ENCODE peak calls at places on chromosomes 16 and 17, in nine cellular contexts. E is trophoblast cell, Z is fibroblast of lung, K is HCT116, X is ascending aorta, S is aorta, O is cardiac muscle cell, B is endodermal cell, V is OCI-LY7. P is an unnamed sample.

GRCh38 chr16:84911490-84912216 is 91.9 kb downstream of the CRISPLD2 start:
- DNase-seq in E (peak; percentile 87), Z (peak; percentile 28), K (no peak), X (no peak), S (no peak), O (peak; percentile 72), B (no peak), V (no peak), P (no peak)

GRCh38 chr16:73052441-73053030 is 4.6 kb upstream of the ZFHX3 start:
- DNase-seq in E (no peak), Z (peak; percentile 43), K (no peak), X (no peak), S (no peak), O (no peak), B (peak; percentile 72), V (no peak), P (no peak)

GRCh38 chr17:3529817-3530741 is 27.5 kb downstream of the TRPV3 start:
- DNase-seq in E (peak; percentile 89), Z (peak; percentile 47), K (no peak), X (no peak), S (peak; percentile 65), O (peak; percentile 97), B (peak; percentile 97), V (no peak), P (no peak)

GRCh38 chr17:376936-377863 is 24.6 kb upstream of the RPH3AL start:
- DNase-seq in E (no peak), Z (no peak), K (no peak), X (no peak), S (no peak), O (no peak), B (no peak), V (no peak), P (no peak)

GRCh38 chr17:28819582-28819981 is 23.0 kb downstream of the FAM222B start:
- DNase-seq in E (no peak), Z (no peak), K (no peak), X (no peak), S (no peak), O (no peak), B (no peak), V (no peak), P (no peak)

GRCh38 chr16:31354394-31355291 is at the start of gene ITGAX:
- DNase-seq in E (peak; percentile 32), Z (peak; percentile 8), K (no peak), X (peak; percentile 48), S (peak; percentile 85), O (peak; percentile 61), B (peak; percentile 65), V (no peak), P (peak; percentile 59)

GRCh38 chr16:48231675-48232214 is 12.4 kb upstream of the LONP2 start:
- DNase-seq in E (peak; percentile 8), Z (peak; percentile 70), K (peak; percentile 35), X (no peak), S (peak; percentile 54), O (peak; percentile 68), B (peak; percentile 84), V (peak; percentile 19), P (peak; percentile 13)

GRCh38 chr16:4346205-4346781 is 4.8 kb downstream of the PAM16 start:
- DNase-seq in E (no peak), Z (no peak), K (no peak), X (no peak), S (no peak), O (no peak), B (no peak), V (no peak), P (no peak)

GRCh38 chr17:61411114-61411943 is 11.7 kb downstream of the TBX2 start:
- DNase-seq in E (peak; percentile 62), Z (peak; percentile 88), K (no peak), X (peak; percentile 9), S (peak; percentile 77), O (peak; percentile 83), B (peak; percentile 94), V (peak; percentile 27), P (peak; percentile 37)

GRCh38 chr16:14286381-14287230 is 215.5 kb downstream of the MRTFB start:
- DNase-seq in E (peak; percentile 80), Z (peak; percentile 70), K (no peak), X (no peak), S (no peak), O (no peak), B (peak; percentile 68), V (peak; percentile 75), P (no peak)

GRCh38 chr17:59737324-59737723 is 29.9 kb downstream of the VMP1 start:
- DNase-seq in E (no peak), Z (no peak), K (no peak), X (no peak), S (no peak), O (no peak), B (no peak), V (no peak), P (no peak)

GRCh38 chr17:59730268-59730834 is 22.9 kb downstream of the VMP1 start:
- DNase-seq in E (no peak), Z (no peak), K (no peak), X (no peak), S (no peak), O (no peak), B (no peak), V (no peak), P (no peak)

GRCh38 chr17:59733697-59734096 is 26.2 kb downstream of the VMP1 start:
- DNase-seq in E (no peak), Z (no peak), K (no peak), X (no peak), S (no peak), O (no peak), B (no peak), V (no peak), P (no peak)

DNA sequence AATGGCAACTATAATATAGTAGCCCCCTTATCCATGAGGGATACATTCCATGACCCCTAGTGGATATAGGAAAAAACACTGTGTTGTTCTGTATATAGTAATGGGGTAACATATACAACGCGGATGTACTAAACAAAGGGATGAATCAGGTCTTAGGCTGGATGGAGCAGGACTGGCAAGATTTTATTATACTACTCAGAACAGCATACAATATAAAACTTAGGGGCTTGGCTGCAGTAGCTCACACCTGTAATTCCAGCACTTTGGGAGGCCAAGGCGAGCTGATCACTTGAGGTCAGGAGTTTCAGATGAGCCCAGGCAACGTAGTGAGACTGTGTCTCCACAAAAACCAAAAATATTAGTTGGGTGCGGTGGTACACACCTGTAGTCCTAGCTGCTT is 26.8 kb downstream of the VMP1 start:
- DNase-seq in E (no peak), Z (no peak), K (no peak), X (no peak), S (no peak), O (no peak), B (no peak), V (no peak), P (no peak)
- H3K36me3 ChIP-seq in E (no peaks in the 10 kb centered on the region), Z (peaks cover 2% of the 10 kb centered on the region), K (peaks cover 12% of the 10 kb centered on the region), X (peaks cover 7% of the 10 kb centered on the region), S (peaks cover 5% of the 10 kb centered on the region), O (peaks cover 18% of the 10 kb centered on the region), B (peaks cover 32% of the 10 kb centered on the region), V (peaks cover 18% of the 10 kb centered on the region), P (no peaks in the 10 kb centered on the region)

DNA sequence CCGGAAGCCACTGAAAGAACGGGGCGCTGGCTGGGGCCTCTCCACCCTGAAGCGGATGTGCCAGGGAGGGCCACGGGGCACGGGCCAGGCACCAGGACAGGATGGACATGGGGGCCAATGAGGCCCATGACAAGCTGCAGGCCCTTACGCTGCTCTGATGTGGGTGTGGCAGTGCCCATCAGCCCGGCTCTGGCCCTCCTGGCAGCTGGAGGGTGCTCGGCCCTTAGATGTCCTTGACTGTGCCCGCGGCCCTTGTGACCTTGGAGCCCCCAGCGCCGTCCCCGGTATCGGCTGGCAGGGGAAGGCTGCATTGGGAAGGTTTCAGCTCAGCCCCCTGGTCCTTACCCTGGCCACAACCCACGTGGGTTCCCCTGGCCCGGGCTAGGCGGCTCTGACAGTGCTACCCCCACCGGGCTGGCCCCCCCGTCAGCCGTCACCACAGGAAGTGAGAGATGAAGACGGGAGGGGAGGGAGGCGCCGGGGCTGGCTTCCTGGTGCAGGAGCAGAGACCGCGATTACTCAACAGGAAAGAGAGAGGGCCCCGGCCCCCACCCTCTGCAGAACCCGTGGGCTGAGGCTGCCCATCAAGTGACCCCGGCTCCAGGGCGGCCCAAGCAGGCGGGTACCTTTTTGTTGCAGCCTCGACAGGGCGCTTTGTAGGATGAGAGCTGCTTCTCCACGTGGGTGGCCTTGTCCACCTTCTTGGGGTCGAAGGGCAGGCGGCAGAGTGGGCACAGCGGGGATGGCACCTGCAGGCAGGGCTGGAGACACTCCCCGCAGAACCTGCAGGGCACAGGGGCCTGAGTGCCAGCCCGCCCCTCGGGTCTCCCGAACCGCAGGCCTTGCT is 5.3 kb downstream of the RNF166 start:
- DNase-seq in E (peak; percentile 37), Z (peak; percentile 77), K (no peak), X (peak; percentile 92), S (peak; percentile 97), O (peak; percentile 95), B (no peak), V (peak; percentile 86), P (peak; percentile 98)
- H3K27ac ChIP-seq in E (no peak overlapping the region), Z (peak overlapping the region; percentile 69), K (no peak overlapping the region), X (no peak overlapping the region), S (no peak overlapping the region), O (no peak overlapping the region), B (no peak overlapping the region), V (peak overlapping the region; percentile 71), P (peak overlapping the region; percentile 91)

DNA sequence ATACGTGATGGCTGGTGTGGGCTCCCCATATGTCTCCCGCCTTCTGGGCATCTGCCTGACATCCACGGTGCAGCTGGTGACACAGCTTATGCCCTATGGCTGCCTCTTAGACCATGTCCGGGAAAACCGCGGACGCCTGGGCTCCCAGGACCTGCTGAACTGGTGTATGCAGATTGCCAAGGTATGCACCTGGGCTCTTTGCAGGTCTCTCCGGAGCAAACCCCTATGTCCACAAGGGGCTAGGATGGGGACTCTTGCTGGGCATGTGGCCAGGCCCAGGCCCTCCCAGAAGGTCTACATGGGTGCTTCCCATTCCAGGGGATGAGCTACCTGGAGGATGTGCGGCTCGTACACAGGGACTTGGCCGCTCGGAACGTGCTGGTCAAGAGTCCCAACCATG is 5.6 kb downstream of the MIEN1 start:
- DNase-seq in E (no peak), Z (no peak), K (no peak), X (no peak), S (peak; percentile 43), O (no peak), B (no peak), V (no peak), P (no peak)
- H3K36me3 ChIP-seq in E (peaks cover 57% of the 10 kb centered on the region), Z (peaks cover 20% of the 10 kb centered on the region), K (peaks cover 22% of the 10 kb centered on the region), X (peaks cover 43% of the 10 kb centered on the region), S (no peaks in the 10 kb centered on the region), O (peaks cover 38% of the 10 kb centered on the region), B (peaks cover 52% of the 10 kb centered on the region), V (peaks cover 15% of the 10 kb centered on the region), P (peaks cover 17% of the 10 kb centered on the region)

GRCh38 chr17:9911089-9911488 is 6.0 kb upstream of the RCVRN start:
- DNase-seq in E (no peak), Z (no peak), K (no peak), X (no peak), S (no peak), O (no peak), B (no peak), V (no peak), P (no peak)

GRCh38 chr17:9917131-9917530 is 12.1 kb upstream of the RCVRN start:
- DNase-seq in E (no peak), Z (no peak), K (no peak), X (no peak), S (no peak), O (no peak), B (no peak), V (no peak), P (no peak)

GRCh38 chr17:9916108-9916507 is 11.0 kb upstream of the RCVRN start:
- DNase-seq in E (no peak), Z (no peak), K (no peak), X (no peak), S (no peak), O (no peak), B (no peak), V (no peak), P (no peak)

GRCh38 chr17:9912146-9913099 is 7.4 kb upstream of the RCVRN start:
- DNase-seq in E (no peak), Z (no peak), K (no peak), X (no peak), S (no peak), O (no peak), B (no peak), V (no peak), P (no peak)

GRCh38 chr17:9913476-9913875 is 8.4 kb upstream of the RCVRN start:
- DNase-seq in E (no peak), Z (no peak), K (no peak), X (no peak), S (no peak), O (no peak), B (no peak), V (no peak), P (no peak)
- H3K27ac ChIP-seq in E (no peak overlapping the region), Z (no peak overlapping the region), K (no peak overlapping the region), X (no peak overlapping the region), S (no peak overlapping the region), O (no peak overlapping the region), B (no peak overlapping the region), V (no peak overlapping the region), P (no peak overlapping the region)

P was measured in CD8-positive, alpha-beta T cell.